ENCODE peak calls at places on chromosomes 1 and 21, in nine cellular contexts. K, Z, A, X, D, W, B, P and N are unnamed samples.

GRCh38 chr1:180177931-180178330 is 23.3 kb downstream of the QSOX1 start:
- DNase-seq in K (no peak), Z (peak), A (no peak), X (peak), D (no peak), W (no peak), B (no peak), P (no peak), N (no peak)

GRCh38 chr1:226702318-226702956 is 36.6 kb downstream of the ITPKB start:
- DNase-seq in K (peak), Z (no peak), A (peak), X (no peak), D (no peak), W (no peak), B (no peak), P (no peak), N (peak)

GRCh38 chr1:218164111-218164929 is 120.8 kb upstream of the RRP15 start:
- DNase-seq in K (peak), Z (peak), A (no peak), X (no peak), D (no peak), W (no peak), B (peak), P (no peak), N (peak)

GRCh38 chr1:56389813-56390539 is 189.4 kb downstream of the PLPP3 start:
- DNase-seq in K (no peak), Z (no peak), A (no peak), X (no peak), D (no peak), W (peak), B (no peak), P (no peak), N (no peak)

GRCh38 chr1:160548183-160548582 is 25.1 kb upstream of the SLAMF6 start:
- DNase-seq in K (no peak), Z (no peak), A (no peak), X (no peak), D (no peak), W (no peak), B (no peak), P (no peak), N (no peak)

GRCh38 chr1:209585672-209586071 is 2.2 kb downstream of the CAMK1G start:
- DNase-seq in K (peak), Z (peak), A (peak), X (peak), D (peak), W (peak), B (peak), P (no peak), N (peak)

GRCh38 chr1:11673089-11673769 is 7.7 kb downstream of the MAD2L2 start:
- DNase-seq in K (no peak), Z (no peak), A (no peak), X (no peak), D (no peak), W (no peak), B (peak), P (no peak), N (no peak)

GRCh38 chr21:35528109-35529042 is 479.3 kb upstream of the RUNX1 start:
- DNase-seq in K (peak), Z (peak), A (peak), X (peak), D (no peak), W (peak), B (peak), P (no peak), N (no peak)

GRCh38 chr1:153959454-153959853 is 1.0 kb upstream of the CRTC2 start:
- DNase-seq in K (no peak), Z (no peak), A (no peak), X (no peak), D (no peak), W (no peak), B (peak), P (no peak), N (no peak)

GRCh38 chr1:161733526-161733925 is 12.2 kb downstream of the FCRLB start:
- DNase-seq in K (peak), Z (no peak), A (no peak), X (no peak), D (no peak), W (no peak), B (no peak), P (peak), N (peak)

GRCh38 chr21:37455504-37455911 is 88.9 kb downstream of the DYRK1A start:
- DNase-seq in K (peak), Z (no peak), A (no peak), X (no peak), D (no peak), W (no peak), B (no peak), P (no peak), N (no peak)

GRCh38 chr1:203287109-203287893 is 18.0 kb upstream of the BTG2 start:
- DNase-seq in K (peak), Z (peak), A (peak), X (peak), D (peak), W (peak), B (no peak), P (no peak), N (no peak)

GRCh38 chr1:50358962-50359361 is 64.3 kb downstream of the DMRTA2 start:
- DNase-seq in K (no peak), Z (no peak), A (no peak), X (no peak), D (no peak), W (no peak), B (no peak), P (no peak), N (no peak)
- H3K4me3 ChIP-seq in K (no peak), Z (no peak), A (no peak), X (no peak), D (no peak), W (no peak), B (no peak), P (no peak), N (no peak)

GRCh38 chr1:52423771-52424170 is 19.4 kb downstream of the PRPF38A start:
- DNase-seq in K (no peak), Z (no peak), A (no peak), X (no peak), D (no peak), W (no peak), B (no peak), P (no peak), N (no peak)
- TF ChIP-seq CTCF in K (no peak), Z (no peak), A (no peak), X (no peak), D (no peak), W (no peak), B (no peak), P (no peak), N (no peak)

GRCh38 chr1:6495041-6495441 is 3.6 kb upstream of the PLEKHG5 start:
- DNase-seq in K (no peak), Z (no peak), A (no peak), X (no peak), D (no peak), W (no peak), B (peak), P (no peak), N (no peak)

GRCh38 chr1:6494627-6495026 is 3.2 kb upstream of the PLEKHG5 start:
- DNase-seq in K (no peak), Z (no peak), A (no peak), X (no peak), D (no peak), W (no peak), B (no peak), P (no peak), N (no peak)

GRCh38 chr1:6496360-6496704 is 4.9 kb upstream of the PLEKHG5 start:
- DNase-seq in K (no peak), Z (no peak), A (no peak), X (no peak), D (no peak), W (no peak), B (peak), P (no peak), N (no peak)

GRCh38 chr1:6496890-6497214 is 5.4 kb upstream of the PLEKHG5 start:
- DNase-seq in K (no peak), Z (no peak), A (no peak), X (no peak), D (no peak), W (no peak), B (no peak), P (no peak), N (no peak)

GRCh38 chr1:6495540-6496359 is 4.3 kb upstream of the PLEKHG5 start:
- DNase-seq in K (no peak), Z (no peak), A (no peak), X (no peak), D (no peak), W (no peak), B (peak), P (no peak), N (no peak)
- H3K4me3 ChIP-seq in K (peak), Z (peak), A (no peak), X (no peak), D (no peak), W (no peak), B (no peak), P (peak), N (peak)

GRCh38 chr1:52234708-52235107 is 92.8 kb downstream of the ZFYVE9 start:
- DNase-seq in K (no peak), Z (no peak), A (no peak), X (no peak), D (no peak), W (no peak), B (no peak), P (no peak), N (no peak)
- TF ChIP-seq CTCF in K (no peak), Z (no peak), A (no peak), X (no peak), D (no peak), W (no peak), B (no peak), P (no peak), N (no peak)

GRCh38 chr1:243944429-243945160 is 94.6 kb upstream of the AKT3 start:
- DNase-seq in K (peak), Z (no peak), A (no peak), X (no peak), D (no peak), W (no peak), B (no peak), P (no peak), N (peak)
- H3K4me3 ChIP-seq in K (no peak), Z (no peak), A (no peak), X (no peak), D (no peak), W (no peak), B (no peak), P (no peak), N (no peak)

DNA sequence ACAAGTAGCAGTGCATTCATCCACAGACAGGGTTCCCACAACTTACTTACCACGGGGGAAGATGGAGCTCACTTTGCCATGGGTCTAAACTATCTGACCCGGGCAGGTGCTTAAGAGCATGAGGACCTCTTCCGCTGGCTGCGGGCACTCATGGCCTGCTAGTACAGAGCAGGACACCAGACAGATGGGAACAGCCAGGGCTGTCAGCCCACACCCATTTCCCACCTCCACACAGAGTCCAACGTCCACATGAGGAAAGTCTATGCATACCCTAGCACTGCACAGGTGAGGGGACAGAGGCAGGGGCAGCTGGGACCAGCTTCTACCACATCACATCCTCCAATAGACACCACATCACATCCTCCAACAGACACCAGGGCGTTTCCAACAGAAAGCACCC is 35.8 kb upstream of the PRDM15 start:
- DNase-seq in K (no peak), Z (no peak), A (no peak), X (peak), D (no peak), W (no peak), B (no peak), P (no peak), N (no peak)
- TF ChIP-seq CTCF in K (no peak), Z (no peak), A (no peak), X (no peak), D (no peak), W (no peak), B (no peak), P (no peak), N (no peak)

GRCh38 chr1:208192989-208193388 is 51.2 kb downstream of the PLXNA2 start:
- DNase-seq in K (peak), Z (no peak), A (no peak), X (no peak), D (no peak), W (no peak), B (no peak), P (no peak), N (no peak)
- H3K4me3 ChIP-seq in K (no peak), Z (no peak), A (no peak), X (no peak), D (no peak), W (no peak), B (no peak), P (no peak), N (no peak)